ENCODE peak calls at places on chromosomes 1 and 21, in nine cellular contexts. One of them, this sample, is unnamed.

GRCh38 chr1:94384485-94385353 is 33.5 kb upstream of the ABCD3 start:
- DNase-seq in NCI-H1694: no peak
- DNase-seq in KG1: peak
- DNase-seq in skeletal muscle cell: no peak
- DNase-seq in GM19239: no peak
- DNase-seq in hypothalamus: no peak
- DNase-seq in uterus: no peak
- DNase-seq in AG08396: no peak
- DNase-seq in HEK293T: no peak
- DNase-seq in this sample: no peak

GRCh38 chr1:70361727-70362413 is 7.3 kb upstream of the ANKRD13C start:
- DNase-seq in KG1: no peak
- DNase-seq in skeletal muscle cell: peak
- DNase-seq in AG08396: peak
- DNase-seq in GM19239: no peak
- DNase-seq in hypothalamus: no peak
- DNase-seq in NCI-H1694: no peak
- DNase-seq in uterus: no peak
- DNase-seq in HEK293T: no peak
- DNase-seq in this sample: no peak

GRCh38 chr1:85607913-85608250 is 27.3 kb downstream of the CCN1 start:
- DNase-seq in hypothalamus: no peak
- DNase-seq in GM19239: no peak
- DNase-seq in KG1: no peak
- DNase-seq in NCI-H1694: no peak
- DNase-seq in skeletal muscle cell: no peak
- DNase-seq in AG08396: no peak
- DNase-seq in HEK293T: no peak
- DNase-seq in uterus: no peak
- DNase-seq in this sample: no peak

GRCh38 chr1:235955777-235956176 is 89.1 kb upstream of the LYST start:
- DNase-seq in hypothalamus: no peak
- DNase-seq in GM19239: no peak
- DNase-seq in skeletal muscle cell: no peak
- DNase-seq in HEK293T: no peak
- DNase-seq in KG1: no peak
- DNase-seq in AG08396: no peak
- DNase-seq in NCI-H1694: no peak
- DNase-seq in uterus: no peak
- DNase-seq in this sample: no peak

GRCh38 chr1:240245629-240246020 is 153.9 kb downstream of the FMN2 start:
- DNase-seq in NCI-H1694: no peak
- DNase-seq in HEK293T: no peak
- DNase-seq in uterus: no peak
- DNase-seq in AG08396: no peak
- DNase-seq in skeletal muscle cell: no peak
- DNase-seq in GM19239: no peak
- DNase-seq in KG1: no peak
- DNase-seq in hypothalamus: no peak
- DNase-seq in this sample: no peak

GRCh38 chr1:8266436-8267165 is 51.3 kb upstream of the SLC45A1 start:
- DNase-seq in skeletal muscle cell: no peak
- DNase-seq in NCI-H1694: no peak
- DNase-seq in hypothalamus: no peak
- DNase-seq in HEK293T: no peak
- DNase-seq in AG08396: no peak
- DNase-seq in uterus: no peak
- DNase-seq in GM19239: no peak
- DNase-seq in KG1: no peak
- DNase-seq in this sample: no peak

GRCh38 chr21:31235671-31236450 is 108.2 kb downstream of the TIAM1 start:
- DNase-seq in KG1: no peak
- DNase-seq in skeletal muscle cell: no peak
- DNase-seq in NCI-H1694: no peak
- DNase-seq in GM19239: no peak
- DNase-seq in hypothalamus: no peak
- DNase-seq in AG08396: no peak
- DNase-seq in uterus: no peak
- DNase-seq in HEK293T: no peak
- DNase-seq in this sample: no peak

GRCh38 chr1:175715791-175716190 is 27.6 kb downstream of the TNR start:
- DNase-seq in GM19239: no peak
- DNase-seq in uterus: no peak
- DNase-seq in skeletal muscle cell: no peak
- DNase-seq in NCI-H1694: no peak
- DNase-seq in hypothalamus: no peak
- DNase-seq in HEK293T: no peak
- DNase-seq in AG08396: no peak
- DNase-seq in KG1: no peak
- DNase-seq in this sample: no peak

GRCh38 chr1:110255388-110255787 is 45.3 kb downstream of the KCNC4 start:
- DNase-seq in uterus: no peak
- DNase-seq in AG08396: no peak
- DNase-seq in GM19239: no peak
- DNase-seq in KG1: no peak
- DNase-seq in hypothalamus: no peak
- DNase-seq in HEK293T: no peak
- DNase-seq in NCI-H1694: no peak
- DNase-seq in skeletal muscle cell: no peak
- DNase-seq in this sample: no peak

GRCh38 chr1:223244366-223245103 is 101.5 kb upstream of the TLR5 start:
- DNase-seq in AG08396: no peak
- DNase-seq in KG1: no peak
- DNase-seq in hypothalamus: no peak
- DNase-seq in HEK293T: no peak
- DNase-seq in skeletal muscle cell: no peak
- DNase-seq in uterus: no peak
- DNase-seq in NCI-H1694: peak
- DNase-seq in GM19239: no peak
- DNase-seq in this sample: peak

GRCh38 chr1:216925962-216926361 is 202.7 kb upstream of the ESRRG start:
- DNase-seq in AG08396: no peak
- DNase-seq in HEK293T: no peak
- DNase-seq in KG1: no peak
- DNase-seq in GM19239: no peak
- DNase-seq in NCI-H1694: no peak
- DNase-seq in uterus: no peak
- DNase-seq in skeletal muscle cell: no peak
- DNase-seq in hypothalamus: no peak
- DNase-seq in this sample: no peak

GRCh38 chr1:151199860-151200581 is 1.7 kb downstream of the PIP5K1A start:
- DNase-seq in uterus: no peak
- DNase-seq in NCI-H1694: no peak
- DNase-seq in hypothalamus: no peak
- DNase-seq in AG08396: peak
- DNase-seq in GM19239: no peak
- DNase-seq in HEK293T: no peak
- DNase-seq in KG1: no peak
- DNase-seq in skeletal muscle cell: peak
- DNase-seq in this sample: no peak

GRCh38 chr1:229411434-229412055 is 22.3 kb downstream of the ACTA1 start:
- DNase-seq in uterus: no peak
- DNase-seq in HEK293T: no peak
- DNase-seq in KG1: no peak
- DNase-seq in NCI-H1694: no peak
- DNase-seq in hypothalamus: no peak
- DNase-seq in skeletal muscle cell: no peak
- DNase-seq in AG08396: no peak
- DNase-seq in GM19239: no peak
- DNase-seq in this sample: no peak

GRCh38 chr1:113210248-113210647 is 137.2 kb downstream of the LRIG2 start:
- DNase-seq in hypothalamus: no peak
- DNase-seq in skeletal muscle cell: no peak
- DNase-seq in NCI-H1694: no peak
- DNase-seq in HEK293T: no peak
- DNase-seq in KG1: no peak
- DNase-seq in AG08396: no peak
- DNase-seq in uterus: no peak
- DNase-seq in GM19239: no peak
- DNase-seq in this sample: no peak

GRCh38 chr1:172338295-172338735 is 82.2 kb upstream of the C1orf105 start:
- DNase-seq in uterus: no peak
- DNase-seq in hypothalamus: no peak
- DNase-seq in KG1: no peak
- DNase-seq in NCI-H1694: no peak
- DNase-seq in HEK293T: no peak
- DNase-seq in skeletal muscle cell: no peak
- DNase-seq in GM19239: no peak
- DNase-seq in AG08396: no peak
- DNase-seq in this sample: peak

GRCh38 chr1:202093856-202094255 is 28.9 kb upstream of the GPR37L1 start:
- DNase-seq in hypothalamus: no peak
- DNase-seq in skeletal muscle cell: no peak
- DNase-seq in uterus: no peak
- DNase-seq in AG08396: no peak
- DNase-seq in KG1: no peak
- DNase-seq in GM19239: no peak
- DNase-seq in NCI-H1694: no peak
- DNase-seq in HEK293T: no peak
- DNase-seq in this sample: no peak

GRCh38 chr1:3410435-3410915 is 44.0 kb upstream of the ARHGEF16 start:
- DNase-seq in hypothalamus: no peak
- DNase-seq in AG08396: no peak
- DNase-seq in skeletal muscle cell: no peak
- DNase-seq in KG1: no peak
- DNase-seq in GM19239: no peak
- DNase-seq in HEK293T: no peak
- DNase-seq in NCI-H1694: no peak
- DNase-seq in uterus: no peak
- DNase-seq in this sample: no peak

This sample was measured in GM12878.